ENCODE peak calls at places on chromosomes 6 and 20, in five cellular contexts. One of them, this sample, is unnamed.
A peak's percentile ranks its signal among the peaks of the same experiment; 100 is the strongest.

GRCh38 chr6:30688569-30688968 is 2.1 kb upstream of the PPP1R18 start:
- DNase-seq in memory B cell: no peak
- DNase-seq in stimulated activated CD4-positive, alpha-beta T cell treated with anti-CD3 and anti-CD28 coated beads, TNF-alpha, amount 100 ng/mL, for 48 hours: no peak
- DNase-seq in GM04503: no peak
- DNase-seq in mucosa of gallbladder: no peak
- DNase-seq in this sample: no peak

GRCh38 chr6:73058736-73059135 is 166.6 kb downstream of the KHDC1L start:
- DNase-seq in memory B cell: no peak
- DNase-seq in stimulated activated CD4-positive, alpha-beta T cell treated with anti-CD3 and anti-CD28 coated beads, TNF-alpha, amount 100 ng/mL, for 48 hours: no peak
- DNase-seq in GM04503: no peak
- DNase-seq in mucosa of gallbladder: no peak
- DNase-seq in this sample: no peak

GRCh38 chr6:68343901-68344300 is 291.2 kb upstream of the ADGRB3 start:
- DNase-seq in GM04503: no peak
- DNase-seq in stimulated activated CD4-positive, alpha-beta T cell treated with anti-CD3 and anti-CD28 coated beads, TNF-alpha, amount 100 ng/mL, for 48 hours: no peak
- DNase-seq in memory B cell: no peak
- DNase-seq in mucosa of gallbladder: peak; percentile 21
- DNase-seq in this sample: peak; percentile 19

GRCh38 chr6:125294036-125294435 is 7.7 kb downstream of the HDDC2 start:
- DNase-seq in stimulated activated CD4-positive, alpha-beta T cell treated with anti-CD3 and anti-CD28 coated beads, TNF-alpha, amount 100 ng/mL, for 48 hours: no peak
- DNase-seq in mucosa of gallbladder: no peak
- DNase-seq in memory B cell: no peak
- DNase-seq in GM04503: no peak
- DNase-seq in this sample: no peak

GRCh38 chr6:20706293-20707165 is 172.3 kb downstream of the CDKAL1 start:
- DNase-seq in memory B cell: no peak
- DNase-seq in GM04503: no peak
- DNase-seq in stimulated activated CD4-positive, alpha-beta T cell treated with anti-CD3 and anti-CD28 coated beads, TNF-alpha, amount 100 ng/mL, for 48 hours: no peak
- DNase-seq in mucosa of gallbladder: no peak
- DNase-seq in this sample: no peak

GRCh38 chr6:4902363-4902762 is 101.5 kb downstream of the RPP40 start:
- DNase-seq in mucosa of gallbladder: no peak
- DNase-seq in GM04503: no peak
- DNase-seq in stimulated activated CD4-positive, alpha-beta T cell treated with anti-CD3 and anti-CD28 coated beads, TNF-alpha, amount 100 ng/mL, for 48 hours: no peak
- DNase-seq in memory B cell: no peak
- DNase-seq in this sample: no peak

GRCh38 chr20:36974660-36975059 is 23.2 kb upstream of the SAMHD1 start:
- DNase-seq in stimulated activated CD4-positive, alpha-beta T cell treated with anti-CD3 and anti-CD28 coated beads, TNF-alpha, amount 100 ng/mL, for 48 hours: no peak
- DNase-seq in mucosa of gallbladder: no peak
- DNase-seq in memory B cell: no peak
- DNase-seq in GM04503: no peak
- DNase-seq in this sample: no peak

GRCh38 chr6:17494919-17495318 is 101.5 kb downstream of the CAP2 start:
- DNase-seq in stimulated activated CD4-positive, alpha-beta T cell treated with anti-CD3 and anti-CD28 coated beads, TNF-alpha, amount 100 ng/mL, for 48 hours: no peak
- DNase-seq in mucosa of gallbladder: no peak
- DNase-seq in GM04503: no peak
- DNase-seq in memory B cell: no peak
- DNase-seq in this sample: no peak

GRCh38 chr20:59004763-59005522 is 2.1 kb downstream of the CTSZ start:
- DNase-seq in GM04503: no peak
- DNase-seq in memory B cell: peak; percentile 90
- DNase-seq in stimulated activated CD4-positive, alpha-beta T cell treated with anti-CD3 and anti-CD28 coated beads, TNF-alpha, amount 100 ng/mL, for 48 hours: no peak
- DNase-seq in mucosa of gallbladder: peak; percentile 54
- DNase-seq in this sample: no peak

GRCh38 chr6:2168480-2168879 is 76.9 kb downstream of the GMDS start:
- DNase-seq in memory B cell: no peak
- DNase-seq in GM04503: no peak
- DNase-seq in stimulated activated CD4-positive, alpha-beta T cell treated with anti-CD3 and anti-CD28 coated beads, TNF-alpha, amount 100 ng/mL, for 48 hours: no peak
- DNase-seq in mucosa of gallbladder: no peak
- DNase-seq in this sample: no peak

GRCh38 chr6:150090328-150090727 is 21.4 kb upstream of the ULBP3 start:
- DNase-seq in GM04503: no peak
- DNase-seq in stimulated activated CD4-positive, alpha-beta T cell treated with anti-CD3 and anti-CD28 coated beads, TNF-alpha, amount 100 ng/mL, for 48 hours: no peak
- DNase-seq in memory B cell: no peak
- DNase-seq in mucosa of gallbladder: no peak
- DNase-seq in this sample: no peak

GRCh38 chr20:41171736-41172295 is 34.5 kb downstream of the PLCG1 start:
- DNase-seq in GM04503: no peak
- DNase-seq in mucosa of gallbladder: no peak
- DNase-seq in stimulated activated CD4-positive, alpha-beta T cell treated with anti-CD3 and anti-CD28 coated beads, TNF-alpha, amount 100 ng/mL, for 48 hours: no peak
- DNase-seq in memory B cell: no peak
- DNase-seq in this sample: no peak

GRCh38 chr20:370977-371754 is 9.4 kb upstream of the TRIB3 start:
- DNase-seq in mucosa of gallbladder: no peak
- DNase-seq in memory B cell: no peak
- DNase-seq in stimulated activated CD4-positive, alpha-beta T cell treated with anti-CD3 and anti-CD28 coated beads, TNF-alpha, amount 100 ng/mL, for 48 hours: no peak
- DNase-seq in GM04503: no peak
- DNase-seq in this sample: no peak

GRCh38 chr6:98843274-98844243 is 9.2 kb downstream of the POU3F2 start:
- DNase-seq in stimulated activated CD4-positive, alpha-beta T cell treated with anti-CD3 and anti-CD28 coated beads, TNF-alpha, amount 100 ng/mL, for 48 hours: no peak
- DNase-seq in mucosa of gallbladder: no peak
- DNase-seq in GM04503: no peak
- DNase-seq in memory B cell: no peak
- DNase-seq in this sample: no peak

GRCh38 chr6:29490055-29490454 is 2.3 kb upstream of the MAS1L start:
- DNase-seq in memory B cell: no peak
- DNase-seq in stimulated activated CD4-positive, alpha-beta T cell treated with anti-CD3 and anti-CD28 coated beads, TNF-alpha, amount 100 ng/mL, for 48 hours: no peak
- DNase-seq in GM04503: no peak
- DNase-seq in mucosa of gallbladder: no peak
- DNase-seq in this sample: no peak

GRCh38 chr6:14656676-14657075 is 539.1 kb downstream of the CD83 start:
- DNase-seq in mucosa of gallbladder: no peak
- DNase-seq in stimulated activated CD4-positive, alpha-beta T cell treated with anti-CD3 and anti-CD28 coated beads, TNF-alpha, amount 100 ng/mL, for 48 hours: no peak
- DNase-seq in GM04503: no peak
- DNase-seq in memory B cell: no peak
- DNase-seq in this sample: no peak

GRCh38 chr6:140485740-140486467 is 1111.5 kb upstream of the CITED2 start:
- DNase-seq in memory B cell: no peak
- DNase-seq in GM04503: peak; percentile 68
- DNase-seq in mucosa of gallbladder: no peak
- DNase-seq in stimulated activated CD4-positive, alpha-beta T cell treated with anti-CD3 and anti-CD28 coated beads, TNF-alpha, amount 100 ng/mL, for 48 hours: no peak
- DNase-seq in this sample: peak; percentile 56

GRCh38 chr6:41191569-41191968 is 9.4 kb downstream of the TREML2 start:
- DNase-seq in memory B cell: no peak
- DNase-seq in mucosa of gallbladder: no peak
- DNase-seq in stimulated activated CD4-positive, alpha-beta T cell treated with anti-CD3 and anti-CD28 coated beads, TNF-alpha, amount 100 ng/mL, for 48 hours: no peak
- DNase-seq in GM04503: no peak
- DNase-seq in this sample: peak; percentile 27